ENCODE peak calls at places on chromosomes 3 and 15, in four cellular contexts. One of them, this sample, is unnamed.

GRCh38 chr15:46277994-46278885 is 643.4 kb downstream of the SQOR start:
- DNase-seq in neuronal stem cell: no peak
- DNase-seq in IMR-90: no peak
- DNase-seq in H9: no peak
- DNase-seq in this sample: no peak

GRCh38 chr3:50318615-50319014 is 3.9 kb downstream of the HYAL2 start:
- DNase-seq in neuronal stem cell: no peak
- DNase-seq in IMR-90: no peak
- DNase-seq in H9: no peak
- DNase-seq in this sample: no peak

GRCh38 chr3:113844622-113845222 is 6.1 kb downstream of the GRAMD1C start:
- DNase-seq in neuronal stem cell: peak
- DNase-seq in IMR-90: peak
- DNase-seq in H9: no peak
- DNase-seq in this sample: peak

GRCh38 chr3:27679691-27680090 is 42.4 kb downstream of the EOMES start:
- DNase-seq in neuronal stem cell: no peak
- DNase-seq in IMR-90: no peak
- DNase-seq in H9: no peak
- DNase-seq in this sample: no peak

GRCh38 chr3:111810909-111811308 is 48.2 kb upstream of the PHLDB2 start:
- DNase-seq in neuronal stem cell: no peak
- DNase-seq in IMR-90: peak
- DNase-seq in H9: no peak
- DNase-seq in this sample: peak

GRCh38 chr3:183211390-183211789 is 41.7 kb upstream of the B3GNT5 start:
- DNase-seq in neuronal stem cell: no peak
- DNase-seq in IMR-90: no peak
- DNase-seq in H9: no peak
- DNase-seq in this sample: no peak

GRCh38 chr3:4686619-4687018 is 193.5 kb downstream of the ITPR1 start:
- DNase-seq in neuronal stem cell: no peak
- DNase-seq in IMR-90: no peak
- DNase-seq in H9: no peak
- DNase-seq in this sample: no peak

GRCh38 chr3:4162132-4162531 is 141.0 kb upstream of the SETMAR start:
- DNase-seq in neuronal stem cell: no peak
- DNase-seq in IMR-90: no peak
- DNase-seq in H9: no peak
- DNase-seq in this sample: no peak

GRCh38 chr3:48989126-48989795 is 780 bp upstream of the P4HTM start:
- DNase-seq in neuronal stem cell: no peak
- DNase-seq in IMR-90: peak
- DNase-seq in H9: no peak
- DNase-seq in this sample: peak

GRCh38 chr15:38266247-38266996 is 13.8 kb downstream of the SPRED1 start:
- DNase-seq in neuronal stem cell: no peak
- DNase-seq in IMR-90: no peak
- DNase-seq in H9: no peak
- DNase-seq in this sample: no peak

GRCh38 chr3:113783463-113783862 is 36.6 kb downstream of the ATP6V1A start:
- DNase-seq in neuronal stem cell: no peak
- DNase-seq in IMR-90: peak
- DNase-seq in H9: no peak
- DNase-seq in this sample: peak

GRCh38 chr15:64828985-64829384 is 3.5 kb upstream of the PIF1 start:
- DNase-seq in neuronal stem cell: no peak
- DNase-seq in IMR-90: peak
- DNase-seq in H9: no peak
- DNase-seq in this sample: no peak

GRCh38 chr15:61715082-61715481 is 345.2 kb downstream of the VPS13C start:
- DNase-seq in neuronal stem cell: no peak
- DNase-seq in IMR-90: no peak
- DNase-seq in H9: no peak
- DNase-seq in this sample: no peak

GRCh38 chr3:193968575-193968974 is 167.4 kb upstream of the HES1 start:
- DNase-seq in neuronal stem cell: no peak
- DNase-seq in IMR-90: no peak
- DNase-seq in H9: no peak
- DNase-seq in this sample: no peak

GRCh38 chr3:182713743-182714517 is 79.4 kb upstream of the ATP11B start:
- DNase-seq in neuronal stem cell: no peak
- DNase-seq in IMR-90: peak
- DNase-seq in H9: no peak
- DNase-seq in this sample: peak

GRCh38 chr15:43775411-43775965 is 1.3 kb downstream of the ELL3 start:
- DNase-seq in neuronal stem cell: no peak
- DNase-seq in IMR-90: peak
- DNase-seq in H9: peak
- DNase-seq in this sample: peak

GRCh38 chr15:100253640-100254039 is 88.1 kb downstream of the ADAMTS17 start:
- DNase-seq in neuronal stem cell: no peak
- DNase-seq in IMR-90: no peak
- DNase-seq in H9: no peak
- DNase-seq in this sample: no peak

GRCh38 chr3:134956395-134956794 is 161.3 kb downstream of the EPHB1 start:
- DNase-seq in neuronal stem cell: no peak
- DNase-seq in IMR-90: no peak
- DNase-seq in H9: no peak
- DNase-seq in this sample: no peak

GRCh38 chr3:197675568-197675860 is 61.2 kb downstream of the RUBCN start:
- DNase-seq in neuronal stem cell: no peak
- DNase-seq in IMR-90: no peak
- DNase-seq in H9: no peak
- DNase-seq in this sample: no peak

GRCh38 chr3:59998040-59998439 is 948.2 kb upstream of the CFAP20DC start:
- DNase-seq in neuronal stem cell: no peak
- DNase-seq in IMR-90: no peak
- DNase-seq in H9: no peak
- DNase-seq in this sample: no peak

GRCh38 chr15:55319537-55320325 is 709 bp downstream of the PIGB start:
- DNase-seq in neuronal stem cell: no peak
- DNase-seq in IMR-90: peak
- DNase-seq in H9: no peak
- DNase-seq in this sample: peak

GRCh38 chr3:24605511-24605910 is 110.9 kb upstream of the THRB start:
- DNase-seq in neuronal stem cell: no peak
- DNase-seq in IMR-90: no peak
- DNase-seq in H9: no peak
- DNase-seq in this sample: no peak

GRCh38 chr15:42267286-42267685 is 5.7 kb upstream of the GANC start:
- DNase-seq in neuronal stem cell: no peak
- DNase-seq in IMR-90: peak
- DNase-seq in H9: no peak
- DNase-seq in this sample: no peak

GRCh38 chr3:139320551-139321309 is 23.1 kb upstream of the MRPS22 start:
- DNase-seq in neuronal stem cell: no peak
- DNase-seq in IMR-90: no peak
- DNase-seq in H9: no peak
- DNase-seq in this sample: no peak

GRCh38 chr15:76235186-76235826 is 76.0 kb downstream of the ETFA start:
- DNase-seq in neuronal stem cell: no peak
- DNase-seq in IMR-90: peak
- DNase-seq in H9: no peak
- DNase-seq in this sample: peak

GRCh38 chr3:27078246-27078913 is 290.8 kb downstream of the NEK10 start:
- DNase-seq in neuronal stem cell: no peak
- DNase-seq in IMR-90: no peak
- DNase-seq in H9: no peak
- DNase-seq in this sample: no peak

GRCh38 chr15:27937873-27938272 is 161.2 kb downstream of the OCA2 start:
- DNase-seq in neuronal stem cell: no peak
- DNase-seq in IMR-90: no peak
- DNase-seq in H9: no peak
- DNase-seq in this sample: no peak

GRCh38 chr15:23869391-23869790 is 182.3 kb upstream of the NDN start:
- DNase-seq in neuronal stem cell: peak
- DNase-seq in IMR-90: no peak
- DNase-seq in H9: peak
- DNase-seq in this sample: peak

GRCh38 chr3:38401563-38401962 is 52.1 kb upstream of the ACVR2B start:
- DNase-seq in neuronal stem cell: no peak
- DNase-seq in IMR-90: no peak
- DNase-seq in H9: no peak
- DNase-seq in this sample: no peak

GRCh38 chr15:52417501-52417900 is 111.2 kb downstream of the MYO5A start:
- DNase-seq in neuronal stem cell: no peak
- DNase-seq in IMR-90: peak
- DNase-seq in H9: no peak
- DNase-seq in this sample: peak

GRCh38 chr3:66592061-66592875 is 91.4 kb upstream of the LRIG1 start:
- DNase-seq in neuronal stem cell: peak
- DNase-seq in IMR-90: peak
- DNase-seq in H9: no peak
- DNase-seq in this sample: peak

DNA sequence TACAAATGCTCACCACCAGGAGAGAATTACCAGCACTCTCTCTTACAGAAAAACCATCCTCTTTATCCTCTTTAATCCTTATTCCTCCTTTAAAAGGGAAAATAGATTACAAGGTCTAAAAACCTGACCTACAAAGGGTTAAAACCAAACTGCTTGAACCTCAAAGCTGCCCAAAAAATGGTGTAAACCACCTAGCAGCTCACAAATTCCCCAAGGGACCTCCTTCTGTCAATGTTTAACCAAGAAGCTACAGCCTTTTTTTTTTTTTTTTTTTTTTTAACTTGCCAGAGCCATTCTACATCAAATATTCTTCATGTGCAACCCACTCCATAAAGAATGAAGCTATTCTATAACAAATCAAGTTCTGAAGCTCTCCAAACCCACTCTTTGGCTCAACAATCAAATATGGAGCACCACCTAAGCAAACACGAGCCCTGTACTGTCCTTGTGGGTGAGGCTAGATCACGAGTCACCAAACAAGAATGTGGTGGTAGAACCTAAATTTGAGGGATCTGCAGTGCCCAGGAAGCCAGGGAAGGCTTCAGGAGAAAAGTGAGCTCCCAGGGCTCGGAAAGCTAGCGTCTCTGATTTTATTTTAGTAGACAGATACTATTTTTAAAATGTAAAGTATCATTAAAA is 20.1 kb downstream of the OSBPL10 start:
- DNase-seq in neuronal stem cell: no peak
- DNase-seq in IMR-90: peak
- DNase-seq in H9: no peak
- DNase-seq in this sample: no peak
- H3K14ac ChIP-seq in neuronal stem cell: no peak
- H3K14ac ChIP-seq in IMR-90: peak
- H3K14ac ChIP-seq in H9: no peak
- H3K14ac ChIP-seq in this sample: no peak

GRCh38 chr3:141231923-141232861 is 567 bp downstream of the PXYLP1 start:
- DNase-seq in neuronal stem cell: peak
- DNase-seq in IMR-90: no peak
- DNase-seq in H9: peak
- DNase-seq in this sample: peak
- H2BK120ac ChIP-seq in neuronal stem cell: no peak
- H2BK120ac ChIP-seq in IMR-90: peak
- H2BK120ac ChIP-seq in H9: no peak
- H2BK120ac ChIP-seq in this sample: peak

DNA sequence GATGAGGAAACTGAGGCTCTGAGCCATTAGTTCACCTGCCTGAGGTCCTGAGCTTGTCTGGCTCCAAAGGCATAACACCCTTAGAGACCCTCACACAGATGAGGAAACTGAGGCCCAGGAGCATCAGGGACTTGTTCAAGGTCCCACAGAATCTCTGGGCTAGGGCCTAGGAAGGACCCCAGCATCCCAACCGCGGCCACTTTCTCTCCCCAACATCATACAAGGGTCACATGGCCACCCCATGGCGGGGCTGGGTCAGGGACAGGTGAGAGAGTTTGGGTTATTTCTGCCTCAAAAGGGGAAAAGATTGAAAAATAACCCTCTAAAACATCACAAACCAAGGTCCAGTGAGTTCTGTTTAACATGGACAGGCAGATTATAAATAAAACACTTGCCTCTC is 6.7 kb downstream of the LINGO1 start:
- DNase-seq in neuronal stem cell: no peak
- DNase-seq in IMR-90: no peak
- DNase-seq in H9: no peak
- DNase-seq in this sample: no peak
- H4K91ac ChIP-seq in neuronal stem cell: no peak
- H4K91ac ChIP-seq in IMR-90: no peak
- H4K91ac ChIP-seq in H9: no peak
- H4K91ac ChIP-seq in this sample: no peak

GRCh38 chr15:80058851-80059785 is at the start of gene ZFAND6:
- DNase-seq in neuronal stem cell: peak
- DNase-seq in IMR-90: peak
- DNase-seq in H9: peak
- DNase-seq in this sample: peak
- H3K14ac ChIP-seq in neuronal stem cell: no peak
- H3K14ac ChIP-seq in IMR-90: peak
- H3K14ac ChIP-seq in H9: peak
- H3K14ac ChIP-seq in this sample: no peak

GRCh38 chr3:164340273-164340672 is 738.0 kb downstream of the SI start:
- DNase-seq in neuronal stem cell: no peak
- DNase-seq in IMR-90: no peak
- DNase-seq in H9: no peak
- DNase-seq in this sample: no peak

DNA sequence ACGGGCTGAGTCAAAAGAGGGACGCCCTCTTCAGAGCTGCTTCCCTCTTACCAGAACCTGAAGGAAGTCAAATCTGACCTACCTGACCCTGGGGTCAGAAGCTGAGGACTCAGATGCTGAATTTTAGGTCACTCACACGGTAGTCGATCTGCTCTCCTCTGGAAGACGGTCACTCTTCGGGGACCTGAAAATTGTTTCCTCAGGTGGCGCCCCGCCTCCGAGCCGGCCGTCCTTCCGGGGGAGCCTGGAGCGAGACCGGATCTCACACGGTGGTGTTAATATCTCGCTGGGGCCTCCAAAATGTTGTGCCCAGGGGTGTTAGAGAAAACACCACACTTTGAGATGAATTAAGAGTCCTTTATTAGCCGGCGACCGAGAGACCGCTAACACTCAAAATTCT is 737.2 kb downstream of the SI start:
- DNase-seq in neuronal stem cell: no peak
- DNase-seq in IMR-90: no peak
- DNase-seq in H9: no peak
- DNase-seq in this sample: no peak
- H2BK120ac ChIP-seq in neuronal stem cell: no peak
- H2BK120ac ChIP-seq in IMR-90: no peak
- H2BK120ac ChIP-seq in H9: no peak
- H2BK120ac ChIP-seq in this sample: no peak